ENCODE peak calls at places on chromosome 9, in nine cellular contexts. U is endothelial cell; Q is GM20000; W is amniotic stem cell; T is CD4-positive, alpha-beta memory T cell; J is epithelial cell of esophagus; D is stimulated activated CD4-positive, alpha-beta T cell treated with anti-CD3 and anti-CD28 coated beads, Interleukin-4, amount 100 ng/mL, for 1 hour; V is AG08395; Y is NCI-H1092 treated with DMSO at 0.1 percent for 48 hours. B is an unnamed sample.
A peak's percentile ranks its signal among the peaks of the same experiment; 100 is the strongest.

GRCh38 chr9:76701441-76702031 is 62.7 kb upstream of the PCA3 start:
- DNase-seq in D (no peak), U (no peak), V (peak; percentile 63), Y (no peak), Q (no peak), W (peak; percentile 56), J (no peak), T (no peak), B (no peak)

GRCh38 chr9:112375361-112375760 is 4.5 kb upstream of the HSDL2 start:
- DNase-seq in J (no peak), T (no peak), D (no peak), Q (no peak), W (no peak), U (no peak), Y (no peak), V (no peak), B (no peak)

GRCh38 chr9:98182069-98182820 is 10.2 kb downstream of the CORO2A start:
- DNase-seq in Q (no peak), D (no peak), W (no peak), J (no peak), T (no peak), V (no peak), U (no peak), Y (peak; percentile 13), B (peak; percentile 66)

GRCh38 chr9:37542895-37543294 is 33.3 kb downstream of the FBXO10 start:
- DNase-seq in D (no peak), T (no peak), J (peak; percentile 75), Y (no peak), U (no peak), W (no peak), Q (no peak), V (no peak), B (no peak)

GRCh38 chr9:129111762-129112151 is 542 bp downstream of the PTPA start:
- DNase-seq in U (no peak), V (peak; percentile 41), J (peak; percentile 41), T (peak; percentile 5), W (peak; percentile 6), D (peak; percentile 44), Y (peak; percentile 43), Q (peak; percentile 62), B (peak; percentile 23)

GRCh38 chr9:88534456-88535225 is at the start of gene NXNL2:
- DNase-seq in U (peak; percentile 88), Q (peak; percentile 40), J (peak; percentile 86), Y (no peak), W (peak; percentile 61), T (peak; percentile 27), V (peak; percentile 89), D (peak; percentile 50), B (peak; percentile 67)

GRCh38 chr9:108473209-108474112 is 382.3 kb downstream of the ACTL7B start:
- DNase-seq in J (peak; percentile 91), D (no peak), V (peak; percentile 17), W (peak; percentile 41), T (no peak), Y (peak; percentile 32), Q (no peak), U (no peak), B (no peak)

GRCh38 chr9:113361304-113362018 is 12.1 kb downstream of the BSPRY start:
- DNase-seq in V (peak; percentile 38), J (no peak), Y (no peak), W (no peak), T (no peak), U (no peak), D (no peak), Q (no peak), B (no peak)

GRCh38 chr9:33765411-33765810 is 29.9 kb upstream of the PRSS3 start:
- DNase-seq in V (no peak), Y (no peak), U (no peak), Q (no peak), J (peak; percentile 92), W (no peak), D (no peak), T (no peak), B (no peak)

GRCh38 chr9:128275198-128276007 is at the start of gene GOLGA2:
- DNase-seq in D (no peak), T (no peak), W (peak; percentile 72), J (no peak), Q (peak; percentile 83), Y (no peak), V (peak; percentile 63), U (peak; percentile 20), B (no peak)

GRCh38 chr9:98550206-98550820 is 158.4 kb downstream of the GABBR2 start:
- DNase-seq in U (no peak), Y (no peak), J (no peak), T (no peak), D (no peak), W (no peak), Q (no peak), V (no peak), B (no peak)

GRCh38 chr9:95506438-95506691 is 10.4 kb downstream of the PTCH1 start:
- DNase-seq in D (no peak), W (peak; percentile 20), V (peak; percentile 40), Q (peak; percentile 80), T (peak; percentile 32), U (peak; percentile 39), J (peak; percentile 37), Y (peak; percentile 46), B (no peak)

GRCh38 chr9:129617167-129617566 is 3.7 kb downstream of the C9orf50 start:
- DNase-seq in J (peak; percentile 83), V (peak; percentile 76), T (no peak), U (no peak), Y (peak; percentile 37), D (no peak), W (no peak), Q (no peak), B (no peak)

GRCh38 chr9:23824241-23825142 is 1.5 kb downstream of the ELAVL2 start:
- DNase-seq in T (no peak), V (peak; percentile 10), Q (no peak), W (no peak), U (peak; percentile 61), J (peak; percentile 69), D (no peak), Y (no peak), B (no peak)

GRCh38 chr9:109972026-109973005 is 192.3 kb downstream of the PALM2AKAP2 start:
- DNase-seq in D (no peak), T (no peak), Q (peak; percentile 37), U (no peak), Y (no peak), V (no peak), W (no peak), J (no peak), B (peak; percentile 68)

GRCh38 chr9:126616521-126616976 is 2.8 kb downstream of the LMX1B start:
- DNase-seq in V (no peak), W (no peak), J (no peak), T (no peak), Y (no peak), D (no peak), Q (no peak), U (no peak), B (no peak)

GRCh38 chr9:16509946-16510504 is 360.4 kb downstream of the BNC2 start:
- DNase-seq in V (no peak), Y (no peak), T (no peak), J (peak; percentile 35), Q (no peak), U (no peak), D (no peak), W (no peak), B (no peak)

GRCh38 chr9:131891578-131891977 is 151.7 kb upstream of the RAPGEF1 start:
- DNase-seq in U (no peak), T (no peak), V (no peak), Q (no peak), Y (no peak), W (no peak), J (no peak), D (no peak), B (no peak)

GRCh38 chr9:109981091-109981490 is 201.1 kb downstream of the PALM2AKAP2 start:
- DNase-seq in V (no peak), W (no peak), J (no peak), D (no peak), Y (no peak), Q (no peak), T (no peak), U (no peak), B (no peak)

GRCh38 chr9:73889023-73889422 is 608.1 kb upstream of the RORB start:
- DNase-seq in Q (no peak), D (no peak), W (no peak), U (no peak), V (no peak), Y (no peak), T (no peak), J (no peak), B (no peak)

GRCh38 chr9:134618163-134618822 is 23.3 kb upstream of the COL5A1 start:
- DNase-seq in W (no peak), U (no peak), V (peak; percentile 12), T (no peak), J (no peak), D (no peak), Q (no peak), Y (no peak), B (peak; percentile 43)

GRCh38 chr9:128159073-128159783 is 837 bp upstream of the BBLN start:
- DNase-seq in Q (peak; percentile 64), U (no peak), Y (no peak), D (peak; percentile 31), T (peak; percentile 73), W (no peak), V (no peak), J (no peak), B (peak; percentile 38)

GRCh38 chr9:35844628-35845301 is 15.7 kb downstream of the TMEM8B start:
- DNase-seq in V (peak; percentile 77), Y (no peak), U (no peak), D (no peak), Q (peak; percentile 49), J (peak; percentile 90), W (peak; percentile 88), T (peak; percentile 78), B (peak; percentile 64)

GRCh38 chr9:127608104-127608966 is 3.7 kb upstream of the STXBP1 start:
- DNase-seq in U (peak; percentile 40), J (peak; percentile 71), W (no peak), V (peak; percentile 41), T (peak; percentile 78), D (peak; percentile 79), Q (peak; percentile 87), Y (peak; percentile 93), B (peak; percentile 71)

GRCh38 chr9:463455-464125 is 248.9 kb downstream of the DOCK8 start:
- DNase-seq in Q (no peak), Y (no peak), U (no peak), J (no peak), D (no peak), T (no peak), V (no peak), W (no peak), B (no peak)

GRCh38 chr9:27566118-27566517 is 7.2 kb downstream of the C9orf72 start:
- DNase-seq in W (no peak), T (no peak), J (no peak), Q (no peak), V (no peak), Y (no peak), D (no peak), U (no peak), B (no peak)

GRCh38 chr9:6584881-6585597 is 60.5 kb downstream of the GLDC start:
- DNase-seq in D (no peak), Q (peak; percentile 35), W (no peak), T (peak; percentile 20), Y (peak; percentile 51), U (no peak), J (peak; percentile 51), V (peak; percentile 42), B (no peak)

GRCh38 chr9:119838210-119838609 is 469.0 kb upstream of the BRINP1 start:
- DNase-seq in V (no peak), U (no peak), D (no peak), J (no peak), Q (no peak), W (no peak), Y (no peak), T (no peak), B (no peak)

GRCh38 chr9:101242651-101243050 is 142.2 kb downstream of the BAAT start:
- DNase-seq in U (no peak), Q (no peak), V (no peak), J (no peak), W (no peak), T (no peak), Y (no peak), D (no peak), B (no peak)

GRCh38 chr9:36717276-36717675 is 144.6 kb downstream of the MELK start:
- DNase-seq in D (no peak), Q (no peak), W (no peak), U (no peak), T (no peak), J (no peak), Y (no peak), V (no peak), B (no peak)

GRCh38 chr9:117400131-117400530 is 14.7 kb downstream of the ASTN2 start:
- DNase-seq in Y (peak; percentile 68), Q (no peak), V (no peak), W (no peak), U (no peak), T (no peak), J (no peak), D (no peak), B (no peak)